ENCODE peak calls at places on chromosomes 1 and 21, in seven cellular contexts. One of them, this sample, is unnamed.

GRCh38 chr1:29563571-29563970 is 327.2 kb downstream of the PTPRU start:
- DNase-seq in K562: peak
- DNase-seq in hepatocyte: no peak
- DNase-seq in GM23338: no peak
- DNase-seq in PC-3: no peak
- DNase-seq in fibroblast of lung: peak
- DNase-seq in mammary epithelial cell: peak
- DNase-seq in this sample: no peak

GRCh38 chr1:203169770-203170520 is 5.7 kb downstream of the MYBPH start:
- DNase-seq in GM23338: no peak
- DNase-seq in PC-3: no peak
- DNase-seq in K562: no peak
- DNase-seq in fibroblast of lung: no peak
- DNase-seq in mammary epithelial cell: no peak
- DNase-seq in hepatocyte: no peak
- DNase-seq in this sample: no peak

GRCh38 chr1:228885845-228886244 is 150.6 kb downstream of the RHOU start:
- DNase-seq in fibroblast of lung: no peak
- DNase-seq in mammary epithelial cell: no peak
- DNase-seq in GM23338: no peak
- DNase-seq in K562: no peak
- DNase-seq in hepatocyte: no peak
- DNase-seq in PC-3: no peak
- DNase-seq in this sample: no peak

GRCh38 chr1:112457241-112457640 is 51.5 kb upstream of the WNT2B start:
- DNase-seq in fibroblast of lung: peak
- DNase-seq in PC-3: no peak
- DNase-seq in mammary epithelial cell: no peak
- DNase-seq in K562: no peak
- DNase-seq in hepatocyte: no peak
- DNase-seq in GM23338: no peak
- DNase-seq in this sample: no peak

GRCh38 chr1:115166531-115167091 is 77.3 kb upstream of the TSPAN2 start:
- DNase-seq in PC-3: peak
- DNase-seq in fibroblast of lung: peak
- DNase-seq in K562: no peak
- DNase-seq in hepatocyte: no peak
- DNase-seq in GM23338: peak
- DNase-seq in mammary epithelial cell: peak
- DNase-seq in this sample: no peak

GRCh38 chr1:38814444-38814983 is 45.1 kb downstream of the RRAGC start:
- DNase-seq in fibroblast of lung: no peak
- DNase-seq in GM23338: no peak
- DNase-seq in K562: peak
- DNase-seq in PC-3: no peak
- DNase-seq in mammary epithelial cell: no peak
- DNase-seq in hepatocyte: no peak
- DNase-seq in this sample: no peak

GRCh38 chr1:244802041-244802440 is 33.4 kb upstream of the COX20 start:
- DNase-seq in GM23338: no peak
- DNase-seq in hepatocyte: peak
- DNase-seq in mammary epithelial cell: no peak
- DNase-seq in fibroblast of lung: no peak
- DNase-seq in PC-3: no peak
- DNase-seq in K562: no peak
- DNase-seq in this sample: no peak

GRCh38 chr1:220544901-220545303 is 17.0 kb downstream of the MARK1 start:
- DNase-seq in hepatocyte: peak
- DNase-seq in fibroblast of lung: peak
- DNase-seq in mammary epithelial cell: no peak
- DNase-seq in PC-3: peak
- DNase-seq in GM23338: peak
- DNase-seq in K562: no peak
- DNase-seq in this sample: no peak

GRCh38 chr1:38990401-38990745 is 703 bp upstream of the AKIRIN1 start:
- DNase-seq in GM23338: no peak
- DNase-seq in K562: no peak
- DNase-seq in fibroblast of lung: peak
- DNase-seq in hepatocyte: peak
- DNase-seq in PC-3: no peak
- DNase-seq in mammary epithelial cell: peak
- DNase-seq in this sample: no peak

GRCh38 chr1:243447342-243447741 is 191.5 kb downstream of the SDCCAG8 start:
- DNase-seq in K562: peak
- DNase-seq in PC-3: peak
- DNase-seq in mammary epithelial cell: peak
- DNase-seq in fibroblast of lung: peak
- DNase-seq in GM23338: no peak
- DNase-seq in hepatocyte: no peak
- DNase-seq in this sample: no peak

GRCh38 chr1:58584082-58584895 is 7.2 kb upstream of the TACSTD2 start:
- DNase-seq in hepatocyte: peak
- DNase-seq in GM23338: peak
- DNase-seq in PC-3: peak
- DNase-seq in mammary epithelial cell: peak
- DNase-seq in fibroblast of lung: peak
- DNase-seq in K562: peak
- DNase-seq in this sample: peak

GRCh38 chr21:44766818-44767354 is 34.7 kb downstream of the UBE2G2 start:
- DNase-seq in mammary epithelial cell: no peak
- DNase-seq in GM23338: no peak
- DNase-seq in PC-3: no peak
- DNase-seq in K562: no peak
- DNase-seq in fibroblast of lung: no peak
- DNase-seq in hepatocyte: no peak
- DNase-seq in this sample: no peak

GRCh38 chr1:205319081-205320018 is 2.2 kb downstream of the NUAK2 start:
- DNase-seq in K562: no peak
- DNase-seq in mammary epithelial cell: peak
- DNase-seq in fibroblast of lung: peak
- DNase-seq in hepatocyte: peak
- DNase-seq in GM23338: no peak
- DNase-seq in PC-3: peak
- DNase-seq in this sample: no peak

DNA sequence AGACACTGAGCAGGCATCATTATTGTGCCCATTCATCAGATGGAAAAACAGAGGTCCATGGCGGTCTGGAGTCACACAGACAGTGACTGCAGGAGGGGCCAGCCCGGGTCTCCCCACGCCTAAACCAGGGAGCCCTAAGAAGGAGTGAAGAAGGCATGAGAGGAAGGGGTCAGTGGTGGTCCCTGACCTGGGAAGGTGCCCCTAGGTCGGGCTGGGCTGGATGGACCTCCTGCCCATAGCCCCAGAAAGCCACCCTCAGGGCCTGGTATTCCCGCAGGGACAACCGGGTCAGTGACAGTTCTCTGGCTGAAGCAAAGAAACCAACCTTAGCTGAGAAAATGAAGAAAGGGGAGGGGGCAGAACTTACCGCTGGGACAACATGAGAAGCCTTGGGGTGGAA is 163.4 kb upstream of the C1orf174 start:
- DNase-seq in mammary epithelial cell: no peak
- DNase-seq in hepatocyte: no peak
- DNase-seq in K562: no peak
- DNase-seq in fibroblast of lung: no peak
- DNase-seq in GM23338: no peak
- DNase-seq in PC-3: no peak
- DNase-seq in this sample: no peak
- TF ChIP-seq EZH2 in mammary epithelial cell: no peak
- TF ChIP-seq EZH2 in hepatocyte: no peak
- TF ChIP-seq EZH2 in K562: no peak
- TF ChIP-seq EZH2 in fibroblast of lung: no peak
- TF ChIP-seq EZH2 in GM23338: no peak
- TF ChIP-seq EZH2 in PC-3: no peak
- TF ChIP-seq EZH2 in this sample: no peak

GRCh38 chr1:223358826-223359225 is 5.2 kb downstream of the SUSD4 start:
- DNase-seq in GM23338: peak
- DNase-seq in PC-3: peak
- DNase-seq in hepatocyte: no peak
- DNase-seq in mammary epithelial cell: peak
- DNase-seq in fibroblast of lung: peak
- DNase-seq in K562: no peak
- DNase-seq in this sample: no peak

GRCh38 chr1:223363057-223363855 is 720 bp downstream of the SUSD4 start:
- DNase-seq in GM23338: peak
- DNase-seq in PC-3: no peak
- DNase-seq in K562: peak
- DNase-seq in hepatocyte: peak
- DNase-seq in mammary epithelial cell: no peak
- DNase-seq in fibroblast of lung: peak
- DNase-seq in this sample: no peak

GRCh38 chr1:223364685-223365382 is 858 bp upstream of the SUSD4 start:
- DNase-seq in PC-3: no peak
- DNase-seq in GM23338: peak
- DNase-seq in K562: peak
- DNase-seq in fibroblast of lung: peak
- DNase-seq in hepatocyte: no peak
- DNase-seq in mammary epithelial cell: no peak
- DNase-seq in this sample: no peak

GRCh38 chr1:223363856-223364684 is at the start of gene SUSD4:
- DNase-seq in K562: peak
- DNase-seq in PC-3: peak
- DNase-seq in hepatocyte: peak
- DNase-seq in mammary epithelial cell: no peak
- DNase-seq in fibroblast of lung: peak
- DNase-seq in GM23338: peak
- DNase-seq in this sample: no peak
- TF ChIP-seq EZH2 in K562: no peak
- TF ChIP-seq EZH2 in PC-3: no peak
- TF ChIP-seq EZH2 in hepatocyte: no peak
- TF ChIP-seq EZH2 in mammary epithelial cell: no peak
- TF ChIP-seq EZH2 in fibroblast of lung: no peak
- TF ChIP-seq EZH2 in GM23338: no peak
- TF ChIP-seq EZH2 in this sample: no peak

GRCh38 chr1:160053548-160054365 is 16.2 kb downstream of the KCNJ10 start:
- DNase-seq in fibroblast of lung: no peak
- DNase-seq in hepatocyte: no peak
- DNase-seq in K562: no peak
- DNase-seq in GM23338: no peak
- DNase-seq in mammary epithelial cell: no peak
- DNase-seq in PC-3: no peak
- DNase-seq in this sample: no peak

GRCh38 chr1:160048335-160048734 is 16.5 kb upstream of the PIGM start:
- DNase-seq in mammary epithelial cell: no peak
- DNase-seq in PC-3: no peak
- DNase-seq in GM23338: peak
- DNase-seq in fibroblast of lung: no peak
- DNase-seq in hepatocyte: no peak
- DNase-seq in K562: no peak
- DNase-seq in this sample: no peak

GRCh38 chr1:160052943-160053342 is 17.0 kb downstream of the KCNJ10 start:
- DNase-seq in mammary epithelial cell: no peak
- DNase-seq in PC-3: no peak
- DNase-seq in GM23338: no peak
- DNase-seq in fibroblast of lung: no peak
- DNase-seq in K562: no peak
- DNase-seq in hepatocyte: no peak
- DNase-seq in this sample: no peak

GRCh38 chr1:160047116-160047991 is 15.6 kb upstream of the PIGM start:
- DNase-seq in PC-3: no peak
- DNase-seq in K562: no peak
- DNase-seq in fibroblast of lung: no peak
- DNase-seq in hepatocyte: no peak
- DNase-seq in GM23338: no peak
- DNase-seq in mammary epithelial cell: no peak
- DNase-seq in this sample: no peak

GRCh38 chr1:160050619-160051018 is 18.8 kb upstream of the PIGM start:
- DNase-seq in fibroblast of lung: no peak
- DNase-seq in hepatocyte: no peak
- DNase-seq in PC-3: no peak
- DNase-seq in K562: no peak
- DNase-seq in GM23338: no peak
- DNase-seq in mammary epithelial cell: no peak
- DNase-seq in this sample: no peak
- TF ChIP-seq EZH2 in fibroblast of lung: no peak
- TF ChIP-seq EZH2 in hepatocyte: no peak
- TF ChIP-seq EZH2 in PC-3: no peak
- TF ChIP-seq EZH2 in K562: no peak
- TF ChIP-seq EZH2 in GM23338: no peak
- TF ChIP-seq EZH2 in mammary epithelial cell: no peak
- TF ChIP-seq EZH2 in this sample: no peak

GRCh38 chr1:156921053-156921529 is 659 bp downstream of the LRRC71 start:
- DNase-seq in GM23338: no peak
- DNase-seq in hepatocyte: no peak
- DNase-seq in PC-3: no peak
- DNase-seq in fibroblast of lung: no peak
- DNase-seq in mammary epithelial cell: no peak
- DNase-seq in K562: no peak
- DNase-seq in this sample: no peak
- TF ChIP-seq EZH2 in GM23338: peak
- TF ChIP-seq EZH2 in hepatocyte: peak
- TF ChIP-seq EZH2 in PC-3: no peak
- TF ChIP-seq EZH2 in fibroblast of lung: no peak
- TF ChIP-seq EZH2 in mammary epithelial cell: no peak
- TF ChIP-seq EZH2 in K562: no peak
- TF ChIP-seq EZH2 in this sample: no peak

GRCh38 chr21:35223480-35224156 is 174.5 kb upstream of the RUNX1 start:
- DNase-seq in PC-3: no peak
- DNase-seq in fibroblast of lung: peak
- DNase-seq in GM23338: no peak
- DNase-seq in hepatocyte: no peak
- DNase-seq in mammary epithelial cell: no peak
- DNase-seq in K562: no peak
- DNase-seq in this sample: no peak

GRCh38 chr21:35219719-35220118 is 170.6 kb upstream of the RUNX1 start:
- DNase-seq in K562: no peak
- DNase-seq in PC-3: no peak
- DNase-seq in hepatocyte: no peak
- DNase-seq in GM23338: no peak
- DNase-seq in mammary epithelial cell: no peak
- DNase-seq in fibroblast of lung: no peak
- DNase-seq in this sample: no peak

GRCh38 chr21:35222021-35222420 is 172.9 kb upstream of the RUNX1 start:
- DNase-seq in K562: no peak
- DNase-seq in hepatocyte: no peak
- DNase-seq in fibroblast of lung: peak
- DNase-seq in mammary epithelial cell: no peak
- DNase-seq in GM23338: no peak
- DNase-seq in PC-3: peak
- DNase-seq in this sample: no peak

GRCh38 chr21:35220301-35220700 is 171.2 kb upstream of the RUNX1 start:
- DNase-seq in K562: no peak
- DNase-seq in fibroblast of lung: peak
- DNase-seq in hepatocyte: no peak
- DNase-seq in GM23338: no peak
- DNase-seq in PC-3: no peak
- DNase-seq in mammary epithelial cell: no peak
- DNase-seq in this sample: no peak

GRCh38 chr21:35222541-35222941 is 173.4 kb upstream of the RUNX1 start:
- DNase-seq in hepatocyte: no peak
- DNase-seq in K562: no peak
- DNase-seq in GM23338: no peak
- DNase-seq in PC-3: peak
- DNase-seq in fibroblast of lung: no peak
- DNase-seq in mammary epithelial cell: no peak
- DNase-seq in this sample: no peak
- TF ChIP-seq EZH2 in hepatocyte: no peak
- TF ChIP-seq EZH2 in K562: no peak
- TF ChIP-seq EZH2 in GM23338: no peak
- TF ChIP-seq EZH2 in PC-3: no peak
- TF ChIP-seq EZH2 in fibroblast of lung: no peak
- TF ChIP-seq EZH2 in mammary epithelial cell: no peak
- TF ChIP-seq EZH2 in this sample: no peak